ENCODE peak calls at places on chromosomes 13 and 19, in eight cellular contexts. One of them, this sample, is unnamed.

GRCh38 chr13:111161601-111162600 is 46.8 kb downstream of the ARHGEF7 start:
- DNase-seq in neural crest cell: no peak
- DNase-seq in AG09319: no peak
- DNase-seq in activated CD8-positive, alpha-beta T cell treated with anti-CD3 and anti-CD28 coated beads for 36 hours: no peak
- DNase-seq in left ventricle myocardium inferior: no peak
- DNase-seq in GM06990: no peak
- DNase-seq in cardiac muscle cell: no peak
- DNase-seq in heart right ventricle: no peak
- DNase-seq in this sample: peak

GRCh38 chr13:21884299-21884878 is 213.5 kb downstream of the FGF9 start:
- DNase-seq in neural crest cell: no peak
- DNase-seq in AG09319: no peak
- DNase-seq in activated CD8-positive, alpha-beta T cell treated with anti-CD3 and anti-CD28 coated beads for 36 hours: no peak
- DNase-seq in left ventricle myocardium inferior: no peak
- DNase-seq in GM06990: no peak
- DNase-seq in cardiac muscle cell: no peak
- DNase-seq in heart right ventricle: no peak
- DNase-seq in this sample: no peak

GRCh38 chr13:20182231-20182846 is 10.4 kb downstream of the GJB2 start:
- DNase-seq in neural crest cell: peak
- DNase-seq in AG09319: no peak
- DNase-seq in activated CD8-positive, alpha-beta T cell treated with anti-CD3 and anti-CD28 coated beads for 36 hours: peak
- DNase-seq in left ventricle myocardium inferior: no peak
- DNase-seq in GM06990: no peak
- DNase-seq in cardiac muscle cell: peak
- DNase-seq in heart right ventricle: no peak
- DNase-seq in this sample: peak

GRCh38 chr13:37306778-37307544 is 201.5 kb upstream of the CSNK1A1L start:
- DNase-seq in neural crest cell: no peak
- DNase-seq in AG09319: peak
- DNase-seq in activated CD8-positive, alpha-beta T cell treated with anti-CD3 and anti-CD28 coated beads for 36 hours: no peak
- DNase-seq in left ventricle myocardium inferior: no peak
- DNase-seq in GM06990: no peak
- DNase-seq in cardiac muscle cell: peak
- DNase-seq in heart right ventricle: no peak
- DNase-seq in this sample: no peak

GRCh38 chr19:16330368-16330801 is 5.8 kb downstream of the KLF2 start:
- DNase-seq in neural crest cell: no peak
- DNase-seq in AG09319: no peak
- DNase-seq in activated CD8-positive, alpha-beta T cell treated with anti-CD3 and anti-CD28 coated beads for 36 hours: peak
- DNase-seq in left ventricle myocardium inferior: peak
- DNase-seq in GM06990: peak
- DNase-seq in cardiac muscle cell: peak
- DNase-seq in heart right ventricle: peak
- DNase-seq in this sample: peak

GRCh38 chr13:21676611-21677021 is 5.7 kb downstream of the FGF9 start:
- DNase-seq in neural crest cell: no peak
- DNase-seq in AG09319: no peak
- DNase-seq in activated CD8-positive, alpha-beta T cell treated with anti-CD3 and anti-CD28 coated beads for 36 hours: peak
- DNase-seq in left ventricle myocardium inferior: no peak
- DNase-seq in GM06990: no peak
- DNase-seq in cardiac muscle cell: no peak
- DNase-seq in heart right ventricle: no peak
- DNase-seq in this sample: peak

GRCh38 chr19:19542507-19542906 is 4.4 kb downstream of the CILP2 start:
- DNase-seq in neural crest cell: no peak
- DNase-seq in AG09319: no peak
- DNase-seq in activated CD8-positive, alpha-beta T cell treated with anti-CD3 and anti-CD28 coated beads for 36 hours: no peak
- DNase-seq in left ventricle myocardium inferior: no peak
- DNase-seq in GM06990: no peak
- DNase-seq in cardiac muscle cell: no peak
- DNase-seq in heart right ventricle: no peak
- DNase-seq in this sample: no peak

GRCh38 chr19:6354098-6354674 is 7.1 kb upstream of the CLPP start:
- DNase-seq in neural crest cell: no peak
- DNase-seq in AG09319: no peak
- DNase-seq in activated CD8-positive, alpha-beta T cell treated with anti-CD3 and anti-CD28 coated beads for 36 hours: no peak
- DNase-seq in left ventricle myocardium inferior: no peak
- DNase-seq in GM06990: no peak
- DNase-seq in cardiac muscle cell: peak
- DNase-seq in heart right ventricle: no peak
- DNase-seq in this sample: no peak

GRCh38 chr19:35144600-35145436 is 1.8 kb downstream of the FXYD7 start:
- DNase-seq in neural crest cell: no peak
- DNase-seq in AG09319: no peak
- DNase-seq in activated CD8-positive, alpha-beta T cell treated with anti-CD3 and anti-CD28 coated beads for 36 hours: no peak
- DNase-seq in left ventricle myocardium inferior: no peak
- DNase-seq in GM06990: no peak
- DNase-seq in cardiac muscle cell: peak
- DNase-seq in heart right ventricle: no peak
- DNase-seq in this sample: no peak

GRCh38 chr13:41610426-41610825 is 153.1 kb downstream of the RGCC start:
- DNase-seq in neural crest cell: no peak
- DNase-seq in AG09319: peak
- DNase-seq in activated CD8-positive, alpha-beta T cell treated with anti-CD3 and anti-CD28 coated beads for 36 hours: no peak
- DNase-seq in left ventricle myocardium inferior: peak
- DNase-seq in GM06990: no peak
- DNase-seq in cardiac muscle cell: peak
- DNase-seq in heart right ventricle: peak
- DNase-seq in this sample: no peak

GRCh38 chr13:111422352-111422751 is 101.9 kb downstream of the TEX29 start:
- DNase-seq in neural crest cell: no peak
- DNase-seq in AG09319: no peak
- DNase-seq in activated CD8-positive, alpha-beta T cell treated with anti-CD3 and anti-CD28 coated beads for 36 hours: no peak
- DNase-seq in left ventricle myocardium inferior: no peak
- DNase-seq in GM06990: no peak
- DNase-seq in cardiac muscle cell: no peak
- DNase-seq in heart right ventricle: no peak
- DNase-seq in this sample: no peak

GRCh38 chr13:61770697-61771096 is 355.0 kb upstream of the PCDH20 start:
- DNase-seq in neural crest cell: no peak
- DNase-seq in AG09319: no peak
- DNase-seq in activated CD8-positive, alpha-beta T cell treated with anti-CD3 and anti-CD28 coated beads for 36 hours: no peak
- DNase-seq in left ventricle myocardium inferior: no peak
- DNase-seq in GM06990: no peak
- DNase-seq in cardiac muscle cell: no peak
- DNase-seq in heart right ventricle: no peak
- DNase-seq in this sample: no peak

GRCh38 chr19:30742981-30743380 is 370.8 kb downstream of the ZNF536 start:
- DNase-seq in neural crest cell: no peak
- DNase-seq in AG09319: no peak
- DNase-seq in activated CD8-positive, alpha-beta T cell treated with anti-CD3 and anti-CD28 coated beads for 36 hours: no peak
- DNase-seq in left ventricle myocardium inferior: no peak
- DNase-seq in GM06990: no peak
- DNase-seq in cardiac muscle cell: no peak
- DNase-seq in heart right ventricle: no peak
- DNase-seq in this sample: no peak

GRCh38 chr13:97131447-97131846 is 90.7 kb upstream of the MBNL2 start:
- DNase-seq in neural crest cell: no peak
- DNase-seq in AG09319: no peak
- DNase-seq in activated CD8-positive, alpha-beta T cell treated with anti-CD3 and anti-CD28 coated beads for 36 hours: no peak
- DNase-seq in left ventricle myocardium inferior: no peak
- DNase-seq in GM06990: no peak
- DNase-seq in cardiac muscle cell: no peak
- DNase-seq in heart right ventricle: no peak
- DNase-seq in this sample: no peak

GRCh38 chr13:26017196-26017921 is 34.5 kb downstream of the SHISA2 start:
- DNase-seq in neural crest cell: no peak
- DNase-seq in AG09319: no peak
- DNase-seq in activated CD8-positive, alpha-beta T cell treated with anti-CD3 and anti-CD28 coated beads for 36 hours: peak
- DNase-seq in left ventricle myocardium inferior: no peak
- DNase-seq in GM06990: no peak
- DNase-seq in cardiac muscle cell: peak
- DNase-seq in heart right ventricle: no peak
- DNase-seq in this sample: peak

GRCh38 chr13:43697323-43697722 is 89.4 kb downstream of the ENOX1 start:
- DNase-seq in neural crest cell: no peak
- DNase-seq in AG09319: no peak
- DNase-seq in activated CD8-positive, alpha-beta T cell treated with anti-CD3 and anti-CD28 coated beads for 36 hours: no peak
- DNase-seq in left ventricle myocardium inferior: no peak
- DNase-seq in GM06990: no peak
- DNase-seq in cardiac muscle cell: no peak
- DNase-seq in heart right ventricle: no peak
- DNase-seq in this sample: no peak

GRCh38 chr19:403221-404036 is 5.5 kb downstream of the C2CD4C start:
- DNase-seq in neural crest cell: no peak
- DNase-seq in AG09319: no peak
- DNase-seq in activated CD8-positive, alpha-beta T cell treated with anti-CD3 and anti-CD28 coated beads for 36 hours: no peak
- DNase-seq in left ventricle myocardium inferior: no peak
- DNase-seq in GM06990: no peak
- DNase-seq in cardiac muscle cell: no peak
- DNase-seq in heart right ventricle: no peak
- DNase-seq in this sample: no peak

GRCh38 chr13:111051656-111052232 is 63.4 kb upstream of the ARHGEF7 start:
- DNase-seq in neural crest cell: no peak
- DNase-seq in AG09319: no peak
- DNase-seq in activated CD8-positive, alpha-beta T cell treated with anti-CD3 and anti-CD28 coated beads for 36 hours: no peak
- DNase-seq in left ventricle myocardium inferior: no peak
- DNase-seq in GM06990: no peak
- DNase-seq in cardiac muscle cell: no peak
- DNase-seq in heart right ventricle: no peak
- DNase-seq in this sample: no peak

GRCh38 chr19:15498910-15499309 is 9.4 kb upstream of the CYP4F22 start:
- DNase-seq in neural crest cell: no peak
- DNase-seq in AG09319: no peak
- DNase-seq in activated CD8-positive, alpha-beta T cell treated with anti-CD3 and anti-CD28 coated beads for 36 hours: no peak
- DNase-seq in left ventricle myocardium inferior: no peak
- DNase-seq in GM06990: no peak
- DNase-seq in cardiac muscle cell: no peak
- DNase-seq in heart right ventricle: no peak
- DNase-seq in this sample: no peak

GRCh38 chr13:109745060-109745459 is 41.3 kb downstream of the IRS2 start:
- DNase-seq in neural crest cell: no peak
- DNase-seq in AG09319: no peak
- DNase-seq in activated CD8-positive, alpha-beta T cell treated with anti-CD3 and anti-CD28 coated beads for 36 hours: no peak
- DNase-seq in left ventricle myocardium inferior: no peak
- DNase-seq in GM06990: no peak
- DNase-seq in cardiac muscle cell: no peak
- DNase-seq in heart right ventricle: no peak
- DNase-seq in this sample: no peak

GRCh38 chr13:109745702-109746101 is 40.7 kb downstream of the IRS2 start:
- DNase-seq in neural crest cell: no peak
- DNase-seq in AG09319: no peak
- DNase-seq in activated CD8-positive, alpha-beta T cell treated with anti-CD3 and anti-CD28 coated beads for 36 hours: no peak
- DNase-seq in left ventricle myocardium inferior: no peak
- DNase-seq in GM06990: no peak
- DNase-seq in cardiac muscle cell: no peak
- DNase-seq in heart right ventricle: no peak
- DNase-seq in this sample: no peak

GRCh38 chr13:109741966-109742365 is 44.4 kb downstream of the IRS2 start:
- DNase-seq in neural crest cell: no peak
- DNase-seq in AG09319: no peak
- DNase-seq in activated CD8-positive, alpha-beta T cell treated with anti-CD3 and anti-CD28 coated beads for 36 hours: no peak
- DNase-seq in left ventricle myocardium inferior: no peak
- DNase-seq in GM06990: no peak
- DNase-seq in cardiac muscle cell: no peak
- DNase-seq in heart right ventricle: no peak
- DNase-seq in this sample: no peak

GRCh38 chr13:109744512-109745051 is 41.8 kb downstream of the IRS2 start:
- DNase-seq in neural crest cell: no peak
- DNase-seq in AG09319: peak
- DNase-seq in activated CD8-positive, alpha-beta T cell treated with anti-CD3 and anti-CD28 coated beads for 36 hours: no peak
- DNase-seq in left ventricle myocardium inferior: peak
- DNase-seq in GM06990: no peak
- DNase-seq in cardiac muscle cell: peak
- DNase-seq in heart right ventricle: no peak
- DNase-seq in this sample: no peak

GRCh38 chr13:109743706-109744453 is 42.5 kb downstream of the IRS2 start:
- DNase-seq in neural crest cell: no peak
- DNase-seq in AG09319: no peak
- DNase-seq in activated CD8-positive, alpha-beta T cell treated with anti-CD3 and anti-CD28 coated beads for 36 hours: peak
- DNase-seq in left ventricle myocardium inferior: no peak
- DNase-seq in GM06990: no peak
- DNase-seq in cardiac muscle cell: peak
- DNase-seq in heart right ventricle: no peak
- DNase-seq in this sample: no peak
- TF ChIP-seq CTCF in neural crest cell: no peak
- TF ChIP-seq CTCF in AG09319: peak
- TF ChIP-seq CTCF in activated CD8-positive, alpha-beta T cell treated with anti-CD3 and anti-CD28 coated beads for 36 hours: no peak
- TF ChIP-seq CTCF in left ventricle myocardium inferior: no peak
- TF ChIP-seq CTCF in GM06990: no peak
- TF ChIP-seq CTCF in cardiac muscle cell: peak
- TF ChIP-seq CTCF in heart right ventricle: no peak
- TF ChIP-seq CTCF in this sample: no peak

GRCh38 chr19:18229915-18230314 is 3.7 kb upstream of the PDE4C start:
- DNase-seq in neural crest cell: no peak
- DNase-seq in AG09319: no peak
- DNase-seq in activated CD8-positive, alpha-beta T cell treated with anti-CD3 and anti-CD28 coated beads for 36 hours: no peak
- DNase-seq in left ventricle myocardium inferior: no peak
- DNase-seq in GM06990: no peak
- DNase-seq in cardiac muscle cell: no peak
- DNase-seq in heart right ventricle: no peak
- DNase-seq in this sample: no peak
- TF ChIP-seq CTCF in neural crest cell: no peak
- TF ChIP-seq CTCF in AG09319: no peak
- TF ChIP-seq CTCF in activated CD8-positive, alpha-beta T cell treated with anti-CD3 and anti-CD28 coated beads for 36 hours: no peak
- TF ChIP-seq CTCF in left ventricle myocardium inferior: no peak
- TF ChIP-seq CTCF in GM06990: no peak
- TF ChIP-seq CTCF in cardiac muscle cell: no peak
- TF ChIP-seq CTCF in heart right ventricle: no peak
- TF ChIP-seq CTCF in this sample: no peak

GRCh38 chr19:41335467-41335866 is 18.3 kb downstream of the TGFB1 start:
- DNase-seq in neural crest cell: no peak
- DNase-seq in AG09319: no peak
- DNase-seq in activated CD8-positive, alpha-beta T cell treated with anti-CD3 and anti-CD28 coated beads for 36 hours: no peak
- DNase-seq in left ventricle myocardium inferior: no peak
- DNase-seq in GM06990: no peak
- DNase-seq in cardiac muscle cell: no peak
- DNase-seq in heart right ventricle: no peak
- DNase-seq in this sample: no peak
- TF ChIP-seq CTCF in neural crest cell: no peak
- TF ChIP-seq CTCF in AG09319: no peak
- TF ChIP-seq CTCF in activated CD8-positive, alpha-beta T cell treated with anti-CD3 and anti-CD28 coated beads for 36 hours: no peak
- TF ChIP-seq CTCF in left ventricle myocardium inferior: no peak
- TF ChIP-seq CTCF in GM06990: no peak
- TF ChIP-seq CTCF in cardiac muscle cell: no peak
- TF ChIP-seq CTCF in heart right ventricle: no peak
- TF ChIP-seq CTCF in this sample: no peak

GRCh38 chr13:99724633-99725517 is 223.6 kb downstream of the TM9SF2 start:
- DNase-seq in neural crest cell: no peak
- DNase-seq in AG09319: no peak
- DNase-seq in activated CD8-positive, alpha-beta T cell treated with anti-CD3 and anti-CD28 coated beads for 36 hours: no peak
- DNase-seq in left ventricle myocardium inferior: no peak
- DNase-seq in GM06990: no peak
- DNase-seq in cardiac muscle cell: no peak
- DNase-seq in heart right ventricle: no peak
- DNase-seq in this sample: no peak

GRCh38 chr13:99722419-99722818 is 221.1 kb downstream of the TM9SF2 start:
- DNase-seq in neural crest cell: no peak
- DNase-seq in AG09319: no peak
- DNase-seq in activated CD8-positive, alpha-beta T cell treated with anti-CD3 and anti-CD28 coated beads for 36 hours: no peak
- DNase-seq in left ventricle myocardium inferior: no peak
- DNase-seq in GM06990: no peak
- DNase-seq in cardiac muscle cell: no peak
- DNase-seq in heart right ventricle: no peak
- DNase-seq in this sample: no peak

GRCh38 chr13:99722931-99723330 is 221.7 kb downstream of the TM9SF2 start:
- DNase-seq in neural crest cell: no peak
- DNase-seq in AG09319: no peak
- DNase-seq in activated CD8-positive, alpha-beta T cell treated with anti-CD3 and anti-CD28 coated beads for 36 hours: no peak
- DNase-seq in left ventricle myocardium inferior: no peak
- DNase-seq in GM06990: no peak
- DNase-seq in cardiac muscle cell: no peak
- DNase-seq in heart right ventricle: no peak
- DNase-seq in this sample: no peak

GRCh38 chr13:99723847-99724246 is 222.6 kb downstream of the TM9SF2 start:
- DNase-seq in neural crest cell: no peak
- DNase-seq in AG09319: no peak
- DNase-seq in activated CD8-positive, alpha-beta T cell treated with anti-CD3 and anti-CD28 coated beads for 36 hours: no peak
- DNase-seq in left ventricle myocardium inferior: no peak
- DNase-seq in GM06990: no peak
- DNase-seq in cardiac muscle cell: no peak
- DNase-seq in heart right ventricle: no peak
- DNase-seq in this sample: no peak

GRCh38 chr13:99721606-99722384 is 220.5 kb downstream of the TM9SF2 start:
- DNase-seq in neural crest cell: no peak
- DNase-seq in AG09319: no peak
- DNase-seq in activated CD8-positive, alpha-beta T cell treated with anti-CD3 and anti-CD28 coated beads for 36 hours: no peak
- DNase-seq in left ventricle myocardium inferior: no peak
- DNase-seq in GM06990: no peak
- DNase-seq in cardiac muscle cell: no peak
- DNase-seq in heart right ventricle: no peak
- DNase-seq in this sample: no peak
- TF ChIP-seq CTCF in neural crest cell: no peak
- TF ChIP-seq CTCF in AG09319: no peak
- TF ChIP-seq CTCF in activated CD8-positive, alpha-beta T cell treated with anti-CD3 and anti-CD28 coated beads for 36 hours: no peak
- TF ChIP-seq CTCF in left ventricle myocardium inferior: no peak
- TF ChIP-seq CTCF in GM06990: no peak
- TF ChIP-seq CTCF in cardiac muscle cell: no peak
- TF ChIP-seq CTCF in heart right ventricle: no peak
- TF ChIP-seq CTCF in this sample: no peak